ENCODE peak calls at places on chromosomes 5 and 9, in five cellular contexts. Q is colonic mucosa, W is left ventricle myocardium inferior, B is spleen, I is cardiac muscle cell. S is an unnamed sample.

GRCh38 chr5:150034677-150035076 is 34.1 kb downstream of the HMGXB3 start:
- DNase-seq in B (no peak), I (no peak), Q (no peak), W (no peak), S (no peak)

GRCh38 chr9:129225815-129226214 is 47.8 kb upstream of the IER5L start:
- DNase-seq in Q (peak; percentile 44), B (peak; percentile 88), W (peak; percentile 83), I (peak; percentile 87), S (peak; percentile 66)

GRCh38 chr9:92463989-92464388 is 18.3 kb downstream of the ASPN start:
- DNase-seq in B (no peak), I (no peak), Q (no peak), W (no peak), S (peak; percentile 81)

GRCh38 chr5:75138674-75139073 is 86.3 kb upstream of the GCNT4 start:
- DNase-seq in B (no peak), I (no peak), W (no peak), Q (no peak), S (no peak)

GRCh38 chr9:130660683-130661460 is 3.5 kb upstream of the PRDM12 start:
- DNase-seq in W (no peak), I (no peak), B (no peak), Q (no peak), S (peak; percentile 17)

GRCh38 chr5:34722183-34722582 is 66.1 kb downstream of the RAI14 start:
- DNase-seq in W (no peak), I (no peak), B (no peak), Q (no peak), S (no peak)

GRCh38 chr5:72154076-72154756 is 46.9 kb downstream of the MAP1B start:
- DNase-seq in I (no peak), Q (no peak), B (no peak), W (peak; percentile 41), S (no peak)

GRCh38 chr9:89450213-89450612 is 47.7 kb downstream of the SEMA4D start:
- DNase-seq in I (no peak), Q (no peak), W (no peak), B (no peak), S (no peak)

GRCh38 chr9:79430599-79430998 is 141.2 kb upstream of the TLE4 start:
- DNase-seq in W (no peak), I (no peak), Q (no peak), B (no peak), S (no peak)

GRCh38 chr5:78533356-78533755 is 115.2 kb downstream of the LHFPL2 start:
- DNase-seq in Q (no peak), I (no peak), W (no peak), B (no peak), S (no peak)

GRCh38 chr5:113170707-113171106 is 194.1 kb downstream of the DCP2 start:
- DNase-seq in W (no peak), Q (no peak), B (no peak), I (no peak), S (no peak)

GRCh38 chr9:101566904-101567724 is 27.7 kb downstream of the PPP3R2 start:
- DNase-seq in I (no peak), W (no peak), Q (peak; percentile 26), B (no peak), S (peak; percentile 47)

GRCh38 chr5:19928556-19929421 is 59.2 kb downstream of the CDH18 start:
- DNase-seq in Q (no peak), B (no peak), W (no peak), I (no peak), S (peak; percentile 80)

GRCh38 chr9:130755377-130756007 is 61.9 kb downstream of the EXOSC2 start:
- DNase-seq in B (no peak), W (no peak), Q (no peak), I (no peak), S (no peak)

GRCh38 chr5:525916-526315 is 1.7 kb upstream of the SLC9A3 start:
- DNase-seq in W (no peak), I (no peak), B (no peak), Q (no peak), S (no peak)

GRCh38 chr5:151628112-151628823 is 37.1 kb upstream of the FAT2 start:
- DNase-seq in Q (no peak), B (no peak), W (no peak), I (no peak), S (peak; percentile 73)

GRCh38 chr5:134420326-134420725 is 8.6 kb upstream of the CDKN2AIPNL start:
- DNase-seq in W (no peak), I (no peak), B (no peak), Q (no peak), S (no peak)

GRCh38 chr9:88477300-88477751 is 57.7 kb upstream of the NXNL2 start:
- DNase-seq in I (no peak), Q (no peak), B (no peak), W (no peak), S (peak; percentile 98)

GRCh38 chr5:39599721-39600431 is 175.1 kb upstream of the DAB2 start:
- DNase-seq in W (no peak), B (no peak), Q (no peak), I (peak; percentile 53), S (peak; percentile 52)

GRCh38 chr5:126188804-126189203 is 234.4 kb upstream of the GRAMD2B start:
- DNase-seq in I (no peak), Q (no peak), W (no peak), B (no peak), S (no peak)

GRCh38 chr9:19629506-19629905 is 159.3 kb downstream of the SLC24A2 start:
- DNase-seq in W (no peak), I (peak; percentile 15), Q (no peak), B (no peak), S (no peak)

GRCh38 chr5:14850419-14851066 is 21.0 kb downstream of the ANKH start:
- DNase-seq in Q (no peak), I (peak; percentile 61), B (no peak), W (no peak), S (no peak)

GRCh38 chr5:89930591-89931383 is 478.8 kb downstream of the CETN3 start:
- DNase-seq in W (no peak), B (no peak), Q (no peak), I (no peak), S (peak; percentile 49)

GRCh38 chr9:89436963-89437625 is 60.8 kb downstream of the SEMA4D start:
- DNase-seq in I (no peak), B (peak; percentile 91), Q (peak; percentile 79), W (no peak), S (no peak)

GRCh38 chr9:109108318-109108717 is 11.4 kb downstream of the TMEM245 start:
- DNase-seq in Q (no peak), W (no peak), I (peak; percentile 22), B (no peak), S (peak; percentile 56)

DNA sequence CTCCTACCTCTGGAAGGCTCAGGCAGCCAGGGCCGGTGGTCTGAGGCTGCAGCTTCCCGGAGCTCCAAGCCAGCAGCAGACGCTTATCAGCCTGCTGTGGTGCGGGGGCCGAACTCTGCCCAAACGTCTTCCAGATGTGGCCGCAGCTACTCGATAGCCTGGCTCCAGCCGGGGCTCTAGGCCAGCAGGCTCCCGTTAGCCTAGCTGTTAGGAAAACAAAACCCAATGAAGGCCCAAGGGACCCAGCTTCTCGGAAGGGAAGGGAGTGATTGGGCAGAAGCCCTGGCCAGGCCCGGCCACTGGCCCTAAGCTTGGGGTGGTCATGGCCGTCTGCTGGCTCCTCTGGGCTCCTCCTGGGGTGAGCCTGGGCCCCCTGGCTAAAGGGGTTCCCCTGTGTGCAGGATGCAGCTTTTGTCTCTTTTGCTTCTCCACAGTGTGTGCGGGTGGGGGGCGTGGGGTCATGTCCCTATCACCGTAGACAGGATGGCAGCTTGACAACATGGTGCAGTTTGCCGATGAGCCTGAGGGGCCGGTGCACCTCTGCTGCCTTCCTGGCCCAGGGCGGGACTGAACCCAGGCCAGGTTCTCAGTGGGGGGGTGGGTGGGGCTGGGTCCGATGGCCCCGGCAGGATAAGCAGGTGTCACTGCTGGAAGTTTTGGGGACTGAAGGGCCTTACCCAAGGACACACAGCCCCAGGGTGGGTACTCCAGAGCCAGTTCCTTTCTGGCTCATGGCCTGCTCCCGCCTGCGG is 18.7 kb downstream of the MYMK start:
- DNase-seq in Q (no peak), W (peak; percentile 84), I (no peak), B (no peak), S (no peak)
- H3K27ac ChIP-seq in Q (no peak overlapping the region), W (peak overlapping the region; percentile 66), I (peak overlapping the region; percentile 13), B (peak overlapping the region; percentile 73), S (no peak overlapping the region)

GRCh38 chr5:98454904-98455303 is 318.6 kb upstream of the RGMB start:
- DNase-seq in B (no peak), W (no peak), Q (no peak), I (no peak), S (peak; percentile 90)
- TF ChIP-seq CTCF in B (no peak), W (no peak), Q (no peak), I (peak; percentile 33), S (peak; percentile 91)

DNA sequence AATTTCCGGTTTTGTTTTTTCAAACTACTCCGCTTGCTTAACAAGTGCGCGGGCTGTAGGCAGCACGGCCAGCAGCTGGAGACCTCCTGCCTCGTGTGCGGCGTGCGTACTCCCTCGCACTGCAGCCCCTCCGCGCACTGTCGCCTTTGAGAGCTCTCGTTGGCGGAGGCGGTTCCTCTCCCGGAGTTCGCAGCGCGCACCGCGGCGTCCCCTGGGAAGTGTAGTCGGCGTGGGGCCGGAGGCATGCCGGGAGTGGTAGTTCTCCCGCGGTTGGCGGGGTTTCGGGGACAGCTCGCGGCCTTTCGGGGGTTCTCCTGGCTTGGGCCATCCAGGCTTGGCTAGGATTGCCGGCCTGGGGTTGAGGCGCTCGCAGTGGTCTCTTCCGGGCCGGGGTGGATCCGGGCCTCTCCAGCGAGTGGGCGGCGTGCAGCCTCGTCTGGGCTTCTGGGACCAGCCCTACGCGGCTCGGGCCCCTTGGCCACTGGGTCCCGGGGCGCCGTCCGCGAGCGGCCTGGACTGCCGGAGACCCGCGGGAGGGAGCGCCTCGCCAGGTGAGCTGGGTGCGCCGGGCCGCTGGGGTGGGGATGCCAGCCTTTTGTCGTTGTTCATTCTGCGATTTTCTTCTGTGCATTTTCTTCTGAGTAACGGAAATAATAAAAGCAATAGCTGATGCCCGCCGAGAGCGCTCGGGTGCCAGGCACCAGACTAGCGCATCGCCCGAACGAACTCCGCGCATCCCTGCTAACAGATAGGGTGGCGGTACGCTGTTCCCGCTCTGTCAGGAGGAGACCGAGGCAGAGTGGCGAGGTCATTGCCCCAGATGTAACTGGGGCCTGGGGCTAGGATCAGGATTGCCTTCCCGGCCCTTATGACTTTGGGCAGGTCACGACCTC is at the start of gene ZNF354C:
- DNase-seq in I (peak; percentile 81), W (peak; percentile 92), B (peak; percentile 96), Q (peak; percentile 89), S (peak; percentile 80)
- H3K27ac ChIP-seq in I (no peak within 1 kb of the TSS), W (peak within 1 kb of the TSS; percentile 88), B (peak within 1 kb of the TSS; percentile 85), Q (peak within 1 kb of the TSS; percentile 7), S (peak within 1 kb of the TSS; percentile 43)

GRCh38 chr9:13429271-13429670 is 149.8 kb upstream of the MPDZ start:
- DNase-seq in I (no peak), W (no peak), B (no peak), Q (no peak), S (no peak)

GRCh38 chr9:13427587-13427986 is 148.1 kb upstream of the MPDZ start:
- DNase-seq in B (no peak), W (no peak), I (peak; percentile 73), Q (peak; percentile 19), S (peak; percentile 20)

GRCh38 chr9:13431137-13431536 is 151.6 kb upstream of the MPDZ start:
- DNase-seq in Q (no peak), B (no peak), W (no peak), I (no peak), S (no peak)

GRCh38 chr9:13432914-13433313 is 153.4 kb upstream of the MPDZ start:
- DNase-seq in W (no peak), Q (no peak), I (no peak), B (no peak), S (no peak)

DNA sequence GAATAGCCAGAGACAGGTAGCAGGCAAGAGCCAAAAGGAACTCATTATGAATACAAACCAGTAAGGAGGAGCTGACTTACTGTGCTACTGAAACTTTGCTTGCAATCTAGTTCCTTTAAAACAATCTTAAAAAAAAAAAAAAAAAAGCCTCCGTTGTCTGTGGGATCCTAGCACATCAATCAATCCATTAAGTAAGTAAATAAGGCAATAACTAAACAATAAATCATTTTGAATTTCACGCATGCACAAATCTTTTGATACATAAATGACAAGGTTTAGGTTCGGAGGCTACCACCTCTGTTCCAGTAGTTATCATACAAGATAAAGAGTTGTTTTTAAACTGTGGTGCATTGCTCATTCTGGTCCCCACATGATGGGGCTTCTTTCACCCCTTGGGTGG is 151.2 kb upstream of the MPDZ start:
- DNase-seq in B (no peak), W (no peak), Q (no peak), I (no peak), S (no peak)
- TF ChIP-seq CTCF in B (no peak), W (no peak), Q (no peak), I (no peak), S (no peak)